ENCODE peak calls at places on chromosomes 7 and 10, in six cellular contexts. B, U, Z, K, M and E are unnamed samples.

GRCh38 chr7:27740449-27741086 is 606 bp downstream of the TAX1BP1 start:
- DNase-seq in B (peak; percentile 69), Z (peak; percentile 90), M (peak; percentile 76), U (peak; percentile 76), K (peak; percentile 97), E (peak; percentile 47)

GRCh38 chr10:49649294-49649693 is 30.2 kb upstream of the C10orf53 start:
- DNase-seq in K (no peak), Z (no peak), M (peak; percentile 5), U (peak; percentile 2), B (no peak), E (peak; percentile 92)

GRCh38 chr7:135774284-135774683 is 25.7 kb upstream of the FAM180A start:
- DNase-seq in K (no peak), M (peak; percentile 20), B (peak; percentile 91), U (peak; percentile 40), Z (no peak), E (no peak)

GRCh38 chr7:1555813-1556540 is at the start of gene TMEM184A:
- DNase-seq in M (no peak), U (no peak), Z (no peak), K (peak; percentile 96), B (no peak), E (peak; percentile 49)

GRCh38 chr7:92517626-92518025 is 10.7 kb downstream of the PEX1 start:
- DNase-seq in U (peak; percentile 5), K (no peak), Z (no peak), B (peak; percentile 3), M (no peak), E (no peak)

GRCh38 chr10:44300666-44301649 is 83.9 kb downstream of the CXCL12 start:
- DNase-seq in U (peak; percentile 93), M (peak; percentile 76), Z (no peak), K (no peak), B (peak; percentile 100), E (no peak)

GRCh38 chr7:29377718-29378117 is 183.1 kb downstream of the CHN2 start:
- DNase-seq in B (no peak), M (no peak), K (no peak), Z (no peak), U (no peak), E (no peak)

GRCh38 chr10:88092975-88093374 is 229.6 kb downstream of the PTEN start:
- DNase-seq in U (no peak), M (no peak), Z (no peak), B (no peak), K (no peak), E (no peak)

GRCh38 chr10:2990764-2991163 is 76.6 kb upstream of the PFKP start:
- DNase-seq in M (no peak), U (no peak), K (no peak), Z (no peak), B (no peak), E (no peak)

GRCh38 chr10:103284170-103284569 is 7.2 kb downstream of the INA start:
- DNase-seq in M (peak; percentile 82), Z (no peak), U (no peak), B (no peak), K (no peak), E (no peak)

GRCh38 chr7:11128500-11128899 is 154.8 kb downstream of the PHF14 start:
- DNase-seq in Z (no peak), B (no peak), U (no peak), M (no peak), K (no peak), E (no peak)

GRCh38 chr7:101870361-101871062 is 53.1 kb downstream of the CUX1 start:
- DNase-seq in B (peak; percentile 21), K (no peak), Z (no peak), M (no peak), U (no peak), E (no peak)

GRCh38 chr7:20834656-20835055 is 48.0 kb upstream of the SP8 start:
- DNase-seq in M (no peak), U (no peak), K (no peak), B (no peak), Z (no peak), E (no peak)

DNA sequence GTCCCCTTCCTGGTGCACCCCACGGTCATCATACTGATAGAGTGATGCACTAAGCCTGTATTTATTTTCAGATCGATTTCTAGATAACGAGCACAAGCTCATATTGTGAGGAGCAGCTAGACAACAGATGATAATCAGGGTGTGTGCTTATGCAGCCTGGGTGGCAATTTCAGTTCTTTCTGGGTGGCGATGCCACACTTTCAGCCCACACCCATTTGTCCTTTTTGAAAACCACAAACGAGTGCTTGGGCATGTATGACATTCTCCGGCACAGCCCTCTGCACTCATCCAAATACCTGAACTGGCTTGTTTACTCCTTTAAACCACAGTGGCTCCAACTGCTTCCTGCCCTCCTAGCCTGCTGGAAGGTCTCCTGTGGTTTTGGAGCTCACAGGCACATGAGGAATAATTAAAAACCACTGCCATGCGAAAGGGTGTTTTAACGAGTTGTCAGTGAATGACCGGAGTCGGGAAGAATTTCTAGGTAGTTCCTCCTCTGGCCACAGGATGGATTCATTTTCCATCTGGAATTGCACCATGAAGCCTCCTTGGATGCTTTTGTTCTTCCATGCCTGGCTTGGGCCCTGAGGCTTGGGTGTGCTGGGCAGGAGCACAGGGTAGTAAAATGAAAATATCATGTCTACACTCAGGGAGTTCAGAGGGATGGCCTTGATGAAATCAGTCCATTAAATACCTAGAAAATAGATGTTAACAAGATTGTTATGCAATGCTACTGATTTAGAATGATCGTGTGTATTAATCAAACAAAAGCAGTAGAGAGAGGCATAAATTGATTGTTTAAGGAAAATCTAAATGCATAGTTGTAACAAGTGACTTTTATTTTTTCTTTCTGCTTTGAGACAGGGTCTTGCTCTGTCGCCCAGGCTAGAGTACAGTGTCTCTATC is 52.4 kb upstream of the ITGB1 start:
- DNase-seq in K (no peak), U (peak; percentile 83), Z (peak; percentile 55), M (peak; percentile 84), B (peak; percentile 95), E (no peak)
- H3K4me3 ChIP-seq in K (no peak overlapping the region), U (no peak overlapping the region), Z (peak overlapping the region; percentile 13), M (no peak overlapping the region), B (no peak overlapping the region), E (no peak overlapping the region)

GRCh38 chr10:71847418-71847817 is 3.6 kb downstream of the PSAP start:
- DNase-seq in M (no peak), K (no peak), U (no peak), B (no peak), Z (no peak), E (no peak)

GRCh38 chr10:71844695-71845094 is 6.4 kb downstream of the PSAP start:
- DNase-seq in K (no peak), Z (no peak), B (no peak), M (no peak), U (no peak), E (peak; percentile 34)

GRCh38 chr10:71845410-71846406 is 5.3 kb downstream of the PSAP start:
- DNase-seq in B (no peak), Z (no peak), K (no peak), M (no peak), U (no peak), E (no peak)

GRCh38 chr10:71848325-71849277 is 2.5 kb downstream of the PSAP start:
- DNase-seq in M (no peak), U (peak; percentile 49), K (no peak), Z (no peak), B (peak; percentile 76), E (peak; percentile 39)

DNA sequence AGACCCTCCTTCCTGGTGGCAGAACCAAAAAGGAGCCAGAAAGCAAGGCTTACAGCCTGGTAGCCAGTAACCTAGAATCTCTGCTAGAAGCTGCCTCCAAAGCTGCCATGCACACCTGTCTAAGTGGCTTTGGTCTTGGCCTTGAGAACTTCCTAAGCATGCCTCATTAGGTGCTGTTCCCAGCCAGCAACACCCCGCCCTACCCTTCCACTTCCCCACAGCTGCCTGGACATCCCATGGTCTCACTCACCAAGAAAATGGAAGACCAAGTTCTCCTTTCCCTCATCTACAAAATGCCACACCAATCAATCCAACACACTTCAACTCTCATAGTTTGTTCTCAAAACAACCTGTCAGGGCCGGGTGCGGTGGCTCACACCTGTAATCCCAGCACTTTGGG is 4.2 kb downstream of the PSAP start:
- DNase-seq in U (no peak), Z (no peak), K (no peak), B (no peak), M (no peak), E (no peak)
- H3K4me3 ChIP-seq in U (no peak overlapping the region), Z (no peak overlapping the region), K (no peak overlapping the region), B (no peak overlapping the region), M (no peak overlapping the region), E (no peak overlapping the region)

DNA sequence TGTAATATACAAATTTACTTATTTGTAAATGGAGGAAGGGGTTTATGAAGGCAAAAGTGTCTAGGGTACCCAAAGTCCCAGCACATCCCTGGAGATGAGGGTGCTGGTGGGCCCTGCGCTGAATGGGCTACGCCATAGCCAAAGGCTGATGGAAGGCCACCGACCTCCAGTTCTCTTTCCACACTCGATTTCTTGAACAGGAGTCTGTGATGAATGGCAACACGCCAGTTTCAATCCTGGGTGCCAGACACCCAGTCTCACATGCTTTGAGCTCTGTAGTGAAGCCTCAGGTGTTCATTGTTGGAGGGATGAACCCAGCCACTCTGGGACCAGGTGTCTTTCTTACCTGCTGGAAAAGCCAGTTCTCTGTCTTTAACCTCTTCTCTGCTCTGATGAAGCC is 752 bp downstream of the LRMDA start:
- DNase-seq in M (no peak), Z (no peak), B (no peak), U (no peak), K (no peak), E (no peak)
- H3K4me3 ChIP-seq in M (no peak overlapping the region), Z (no peak overlapping the region), B (no peak overlapping the region), U (no peak overlapping the region), K (no peak overlapping the region), E (no peak overlapping the region)

GRCh38 chr10:72952189-72952900 is 2.3 kb downstream of the PLA2G12B start:
- DNase-seq in K (no peak), B (no peak), U (no peak), M (no peak), Z (no peak), E (no peak)

GRCh38 chr10:72954230-72954595 is 393 bp downstream of the PLA2G12B start:
- DNase-seq in M (no peak), B (no peak), K (no peak), Z (no peak), U (no peak), E (no peak)

GRCh38 chr10:72954596-72955569 is at the start of gene PLA2G12B:
- DNase-seq in U (no peak), B (no peak), M (no peak), Z (no peak), K (peak; percentile 80), E (no peak)

GRCh38 chr10:72952901-72953223 is 1.7 kb downstream of the PLA2G12B start:
- DNase-seq in M (no peak), K (no peak), Z (no peak), U (no peak), B (no peak), E (no peak)

GRCh38 chr10:72953687-72954086 is 919 bp downstream of the PLA2G12B start:
- DNase-seq in Z (no peak), K (peak; percentile 63), M (no peak), U (no peak), B (no peak), E (no peak)
- H3K4me3 ChIP-seq in Z (no peak overlapping the region), K (no peak overlapping the region), M (no peak overlapping the region), U (no peak overlapping the region), B (no peak overlapping the region), E (no peak overlapping the region)